ENCODE peak calls at places on chromosomes 1 and 21, in nine cellular contexts. U, C, L, S, V, Q, W, O and R are unnamed samples.

GRCh38 chr1:935751-936231 is 12.1 kb downstream of the SAMD11 start:
- DNase-seq in U (no peak), C (no peak), L (no peak), S (no peak), V (no peak), Q (no peak), W (no peak), O (no peak), R (no peak)

GRCh38 chr1:243930822-243931671 is 81.0 kb upstream of the AKT3 start:
- DNase-seq in U (no peak), C (no peak), L (no peak), S (no peak), V (no peak), Q (no peak), W (no peak), O (peak; percentile 47), R (no peak)

GRCh38 chr21:45011426-45011825 is 63.0 kb upstream of the ADARB1 start:
- DNase-seq in U (no peak), C (no peak), L (no peak), S (no peak), V (no peak), Q (no peak), W (no peak), O (no peak), R (no peak)

GRCh38 chr1:72851597-72851996 is 569.3 kb upstream of the NEGR1 start:
- DNase-seq in U (no peak), C (no peak), L (no peak), S (no peak), V (no peak), Q (no peak), W (no peak), O (no peak), R (no peak)

GRCh38 chr21:45590726-45591618 is 48.7 kb upstream of the SLC19A1 start:
- DNase-seq in U (no peak), C (no peak), L (no peak), S (peak; percentile 19), V (peak; percentile 43), Q (no peak), W (peak; percentile 28), O (no peak), R (no peak)

GRCh38 chr1:194787001-194787400 is 1600.6 kb upstream of the B3GALT2 start:
- DNase-seq in U (no peak), C (no peak), L (no peak), S (no peak), V (no peak), Q (no peak), W (no peak), O (no peak), R (no peak)

GRCh38 chr1:223702735-223703667 is 9.3 kb upstream of the CAPN2 start:
- DNase-seq in U (no peak), C (no peak), L (no peak), S (peak; percentile 98), V (no peak), Q (no peak), W (no peak), O (peak; percentile 76), R (peak; percentile 61)

GRCh38 chr1:1164701-1165451 is 8.8 kb upstream of the TTLL10 start:
- DNase-seq in U (peak; percentile 66), C (no peak), L (no peak), S (peak; percentile 82), V (no peak), Q (no peak), W (no peak), O (peak; percentile 4), R (peak; percentile 95)

GRCh38 chr1:40868051-40868723 is 6.0 kb upstream of the CITED4 start:
- DNase-seq in U (peak; percentile 39), C (no peak), L (no peak), S (peak; percentile 87), V (no peak), Q (peak; percentile 37), W (no peak), O (peak; percentile 83), R (peak; percentile 89)

GRCh38 chr1:51986718-51987117 is 3.8 kb downstream of the RAB3B start:
- DNase-seq in U (no peak), C (no peak), L (no peak), S (no peak), V (no peak), Q (no peak), W (no peak), O (no peak), R (no peak)

GRCh38 chr21:34620084-34620665 is 5.3 kb upstream of the RCAN1 start:
- DNase-seq in U (no peak), C (no peak), L (no peak), S (no peak), V (no peak), Q (no peak), W (no peak), O (no peak), R (no peak)

GRCh38 chr1:2135425-2135824 is 59.1 kb downstream of the FAAP20 start:
- DNase-seq in U (peak; percentile 72), C (no peak), L (peak; percentile 34), S (peak; percentile 21), V (no peak), Q (no peak), W (no peak), O (peak; percentile 81), R (peak; percentile 94)

GRCh38 chr1:235714205-235714897 is 64.8 kb upstream of the GNG4 start:
- DNase-seq in U (no peak), C (no peak), L (no peak), S (no peak), V (no peak), Q (no peak), W (no peak), O (no peak), R (no peak)

GRCh38 chr1:151144474-151145157 is 1.8 kb downstream of the SEMA6C start:
- DNase-seq in U (no peak), C (no peak), L (no peak), S (no peak), V (no peak), Q (no peak), W (no peak), O (peak; percentile 5), R (no peak)

GRCh38 chr1:23718482-23718881 is 24.8 kb upstream of the ELOA start:
- DNase-seq in U (peak; percentile 44), C (no peak), L (no peak), S (peak; percentile 45), V (no peak), Q (no peak), W (no peak), O (peak; percentile 39), R (peak; percentile 52)

GRCh38 chr1:11946647-11947046 is 12.1 kb downstream of the PLOD1 start:
- DNase-seq in U (no peak), C (no peak), L (no peak), S (no peak), V (peak; percentile 41), Q (no peak), W (no peak), O (no peak), R (no peak)

GRCh38 chr1:151968058-151968457 is 25.6 kb downstream of the S100A10 start:
- DNase-seq in U (peak; percentile 78), C (no peak), L (no peak), S (peak; percentile 89), V (peak; percentile 72), Q (no peak), W (peak; percentile 25), O (peak; percentile 43), R (peak; percentile 72)

GRCh38 chr1:43135857-43136781 is 36.0 kb downstream of the EBNA1BP2 start:
- DNase-seq in U (peak; percentile 7), C (no peak), L (no peak), S (peak; percentile 86), V (peak; percentile 19), Q (no peak), W (no peak), O (no peak), R (peak; percentile 80)

GRCh38 chr1:115179397-115179835 is 90.1 kb upstream of the TSPAN2 start:
- DNase-seq in U (peak; percentile 8), C (peak; percentile 81), L (no peak), S (peak; percentile 95), V (peak; percentile 12), Q (peak; percentile 91), W (no peak), O (peak; percentile 99), R (peak; percentile 78)

GRCh38 chr1:30629501-30629900 is 93.9 kb downstream of the MATN1 start:
- DNase-seq in U (no peak), C (no peak), L (peak; percentile 12), S (no peak), V (no peak), Q (no peak), W (no peak), O (no peak), R (no peak)

GRCh38 chr21:25507522-25507921 is 99.8 kb downstream of the MRPL39 start:
- DNase-seq in U (no peak), C (no peak), L (no peak), S (peak; percentile 46), V (peak; percentile 5), Q (no peak), W (no peak), O (no peak), R (peak; percentile 17)
- TF ChIP-seq CTCF in U (no peak), C (peak; percentile 23), L (no peak), S (peak; percentile 55), V (no peak), Q (no peak), W (no peak), O (no peak), R (peak; percentile 12)

DNA sequence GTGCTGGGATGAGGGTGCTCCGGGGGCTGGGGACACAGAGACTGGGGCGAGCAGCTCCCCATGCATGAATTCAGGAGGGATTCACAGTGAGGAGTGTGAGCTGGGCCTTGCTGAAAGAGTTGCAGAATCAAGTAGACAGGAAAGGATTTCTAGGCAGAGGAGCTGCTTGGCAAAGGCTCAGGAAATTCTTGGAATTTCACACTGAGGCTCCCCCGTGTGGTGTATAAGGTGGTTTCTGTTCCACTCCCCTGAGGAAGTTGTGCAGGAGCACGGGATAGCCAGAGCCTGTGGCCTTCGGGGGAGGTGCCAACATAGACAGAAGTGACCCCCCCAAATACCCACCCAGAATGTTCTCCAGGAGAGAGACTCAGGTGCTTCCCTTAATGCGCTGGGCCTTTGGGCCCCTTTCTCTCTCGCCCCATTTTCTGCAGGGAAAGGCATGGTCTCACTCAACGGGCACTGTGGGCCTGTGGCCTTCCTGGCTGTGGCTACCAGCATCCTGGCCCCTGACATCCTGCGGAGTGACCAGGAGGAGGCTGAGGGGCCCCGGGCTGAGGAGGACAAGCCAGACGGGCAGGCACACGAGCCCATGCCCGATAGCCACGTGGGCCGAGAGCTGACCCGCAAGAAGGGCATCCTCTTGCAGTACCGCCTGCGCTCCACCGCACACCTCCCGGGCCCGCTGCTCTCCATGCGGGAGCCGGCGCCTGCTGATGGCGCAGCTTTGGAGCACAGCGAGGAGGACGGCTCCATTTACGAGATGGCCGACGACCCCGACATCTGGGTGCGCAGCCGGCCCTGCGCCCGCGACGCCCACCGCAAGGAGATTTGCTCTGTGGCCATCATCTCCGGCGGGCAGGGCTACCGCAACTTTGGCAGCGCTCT is 58.5 kb upstream of the ACTL8 start:
- DNase-seq in U (no peak), C (peak; percentile 52), L (peak; percentile 31), S (peak; percentile 60), V (no peak), Q (peak; percentile 24), W (no peak), O (peak; percentile 70), R (peak; percentile 11)
- TF ChIP-seq CTCF in U (no peak), C (peak; percentile 65), L (peak; percentile 16), S (peak; percentile 54), V (no peak), Q (peak; percentile 45), W (no peak), O (peak; percentile 51), R (peak; percentile 39)

GRCh38 chr1:9719978-9720722 is 68.6 kb downstream of the PIK3CD start:
- DNase-seq in U (no peak), C (no peak), L (no peak), S (no peak), V (no peak), Q (no peak), W (no peak), O (no peak), R (no peak)
- TF ChIP-seq CTCF in U (no peak), C (no peak), L (no peak), S (no peak), V (peak; percentile 17), Q (no peak), W (no peak), O (no peak), R (no peak)

GRCh38 chr1:45723248-45723930 is 27.1 kb downstream of the IPP start:
- DNase-seq in U (no peak), C (no peak), L (no peak), S (no peak), V (peak; percentile 31), Q (no peak), W (no peak), O (no peak), R (no peak)
- TF ChIP-seq CTCF in U (no peak), C (no peak), L (no peak), S (no peak), V (no peak), Q (no peak), W (no peak), O (no peak), R (no peak)